ENCODE peak calls at places on chromosomes 11 and 22, in six cellular contexts. S, R, C, H, Z and P are unnamed samples.

GRCh38 chr11:27524155-27524554 is 17.6 kb upstream of the LIN7C start:
- DNase-seq in R (peak), C (peak), H (no peak), S (no peak), Z (no peak), P (peak)

GRCh38 chr11:19437760-19438159 is 197.0 kb upstream of the E2F8 start:
- DNase-seq in C (no peak), S (no peak), R (peak), H (no peak), Z (no peak), P (no peak)

GRCh38 chr22:47918936-47919505 is 1156.6 kb downstream of the TBC1D22A start:
- DNase-seq in Z (no peak), C (no peak), H (no peak), R (no peak), S (no peak), P (no peak)

GRCh38 chr11:116913000-116913399 is 75.6 kb upstream of the APOA1 start:
- DNase-seq in H (no peak), Z (no peak), R (peak), S (no peak), C (no peak), P (no peak)

GRCh38 chr22:50473088-50473487 is 1.7 kb downstream of the SBF1 start:
- DNase-seq in S (peak), C (no peak), R (no peak), Z (no peak), H (no peak), P (peak)

GRCh38 chr22:25360891-25361645 is 141.6 kb downstream of the CRYBB2 start:
- DNase-seq in C (no peak), R (no peak), H (no peak), Z (no peak), S (no peak), P (no peak)

GRCh38 chr22:35477911-35478582 is 62.6 kb upstream of the RASD2 start:
- DNase-seq in C (peak), Z (peak), H (peak), S (no peak), R (peak), P (peak)

GRCh38 chr11:2177081-2177480 is 5.5 kb upstream of the TH start:
- DNase-seq in C (no peak), S (no peak), H (no peak), Z (no peak), R (no peak), P (no peak)

GRCh38 chr11:65786786-65787636 is at the start of gene OVOL1:
- DNase-seq in C (peak), Z (no peak), S (peak), R (no peak), H (peak), P (peak)

GRCh38 chr11:12121504-12121903 is 11.1 kb downstream of the MICAL2 start:
- DNase-seq in H (peak), R (no peak), Z (no peak), S (no peak), C (no peak), P (no peak)

GRCh38 chr11:96748639-96749370 is 359.0 kb downstream of the JRKL start:
- DNase-seq in Z (no peak), S (no peak), H (no peak), C (no peak), R (peak), P (no peak)

GRCh38 chr22:20247010-20247505 is 21.1 kb downstream of the RTN4R start:
- DNase-seq in R (peak), Z (no peak), H (no peak), C (no peak), S (no peak), P (no peak)

GRCh38 chr11:124875943-124876817 is 10.9 kb downstream of the ROBO3 start:
- DNase-seq in H (peak), R (peak), S (peak), C (peak), Z (peak), P (peak)

GRCh38 chr22:37544955-37545702 is 15.2 kb upstream of the CDC42EP1 start:
- DNase-seq in C (peak), R (peak), S (no peak), H (no peak), Z (peak), P (no peak)

GRCh38 chr22:28429711-28430110 is 249.9 kb downstream of the TTC28 start:
- DNase-seq in S (no peak), Z (no peak), H (no peak), R (peak), C (no peak), P (no peak)

GRCh38 chr11:75142714-75143419 is 8.0 kb upstream of the SLCO2B1 start:
- DNase-seq in H (peak), R (peak), C (peak), S (peak), Z (peak), P (peak)

GRCh38 chr11:10581481-10582019 is 13.1 kb upstream of the LYVE1 start:
- DNase-seq in C (no peak), H (no peak), Z (peak), S (no peak), R (peak), P (no peak)

GRCh38 chr22:47558828-47559700 is 796.6 kb downstream of the TBC1D22A start:
- DNase-seq in R (no peak), H (no peak), C (no peak), Z (no peak), S (no peak), P (no peak)

GRCh38 chr22:37187552-37187890 is 526 bp downstream of the C1QTNF6 start:
- DNase-seq in S (no peak), C (peak), R (peak), H (peak), Z (no peak), P (no peak)

GRCh38 chr11:97656356-97656755 is 1266.5 kb downstream of the JRKL start:
- DNase-seq in Z (no peak), H (no peak), R (no peak), C (no peak), S (no peak), P (no peak)

GRCh38 chr11:47607380-47607779 is 13.2 kb upstream of the C1QTNF4 start:
- DNase-seq in Z (no peak), H (no peak), R (peak), S (no peak), C (no peak), P (no peak)

GRCh38 chr11:128497057-128497957 is 90.1 kb downstream of the ETS1 start:
- DNase-seq in C (no peak), S (no peak), R (peak), H (peak), Z (no peak), P (peak)

GRCh38 chr11:125903753-125904659 is at the start of gene DDX25:
- DNase-seq in Z (no peak), S (peak), C (no peak), H (peak), R (no peak), P (no peak)

GRCh38 chr11:79444923-79445322 is 4.1 kb upstream of the TENM4 start:
- DNase-seq in H (no peak), R (no peak), S (no peak), Z (no peak), C (no peak), P (no peak)

GRCh38 chr11:2816941-2817421 is 68.6 kb downstream of the CDKN1C start:
- DNase-seq in R (peak), S (no peak), H (no peak), C (no peak), Z (no peak), P (no peak)

GRCh38 chr22:26635117-26635516 is 13.4 kb downstream of the CRYBA4 start:
- DNase-seq in H (no peak), S (no peak), C (no peak), R (no peak), Z (no peak), P (no peak)

GRCh38 chr22:24977370-24978230 is 25.1 kb downstream of the KIAA1671 start:
- DNase-seq in H (no peak), S (no peak), Z (no peak), R (no peak), C (no peak), P (no peak)

GRCh38 chr11:5277807-5278206 is 8.1 kb upstream of the HBE1 start:
- DNase-seq in C (no peak), Z (no peak), H (no peak), S (no peak), R (no peak), P (no peak)